ENCODE peak calls at places on chromosome 2, in nine cellular contexts. One of them, this sample, is unnamed.

GRCh38 chr2:62056341-62056740 is 139.6 kb upstream of the B3GNT2 start:
- DNase-seq in MG63: no peak
- DNase-seq in NCI-H2081: no peak
- DNase-seq in GM23248: no peak
- DNase-seq in HFFc6: no peak
- DNase-seq in NCI-H1417: no peak
- DNase-seq in transverse colon: no peak
- DNase-seq in suprapubic skin: no peak
- DNase-seq in right atrium auricular region: no peak
- DNase-seq in this sample: no peak

GRCh38 chr2:36568533-36569246 is 29.3 kb downstream of the FEZ2 start:
- DNase-seq in transverse colon: no peak
- DNase-seq in right atrium auricular region: no peak
- DNase-seq in MG63: peak
- DNase-seq in suprapubic skin: no peak
- DNase-seq in NCI-H2081: no peak
- DNase-seq in NCI-H1417: no peak
- DNase-seq in GM23248: peak
- DNase-seq in HFFc6: peak
- DNase-seq in this sample: no peak

GRCh38 chr2:138507267-138507666 is 5.7 kb downstream of the SPOPL start:
- DNase-seq in NCI-H1417: peak
- DNase-seq in transverse colon: no peak
- DNase-seq in right atrium auricular region: no peak
- DNase-seq in MG63: no peak
- DNase-seq in suprapubic skin: no peak
- DNase-seq in HFFc6: no peak
- DNase-seq in GM23248: no peak
- DNase-seq in NCI-H2081: peak
- DNase-seq in this sample: no peak

GRCh38 chr2:55311444-55311870 is 42.4 kb upstream of the MTIF2 start:
- DNase-seq in right atrium auricular region: no peak
- DNase-seq in NCI-H1417: no peak
- DNase-seq in transverse colon: no peak
- DNase-seq in NCI-H2081: no peak
- DNase-seq in suprapubic skin: no peak
- DNase-seq in HFFc6: peak
- DNase-seq in GM23248: peak
- DNase-seq in MG63: peak
- DNase-seq in this sample: peak

GRCh38 chr2:112821682-112822081 is 14.9 kb downstream of the IL1B start:
- DNase-seq in MG63: no peak
- DNase-seq in GM23248: no peak
- DNase-seq in HFFc6: no peak
- DNase-seq in right atrium auricular region: no peak
- DNase-seq in NCI-H2081: no peak
- DNase-seq in transverse colon: no peak
- DNase-seq in suprapubic skin: no peak
- DNase-seq in NCI-H1417: no peak
- DNase-seq in this sample: no peak

GRCh38 chr2:181745796-181746540 is 65.7 kb upstream of the NEUROD1 start:
- DNase-seq in MG63: no peak
- DNase-seq in NCI-H1417: no peak
- DNase-seq in GM23248: no peak
- DNase-seq in right atrium auricular region: no peak
- DNase-seq in transverse colon: no peak
- DNase-seq in suprapubic skin: no peak
- DNase-seq in NCI-H2081: no peak
- DNase-seq in HFFc6: no peak
- DNase-seq in this sample: no peak

GRCh38 chr2:8076453-8077284 is 605.2 kb upstream of the ID2 start:
- DNase-seq in HFFc6: no peak
- DNase-seq in NCI-H1417: no peak
- DNase-seq in suprapubic skin: no peak
- DNase-seq in GM23248: no peak
- DNase-seq in right atrium auricular region: no peak
- DNase-seq in transverse colon: no peak
- DNase-seq in MG63: no peak
- DNase-seq in NCI-H2081: no peak
- DNase-seq in this sample: no peak

GRCh38 chr2:105496271-105496670 is 97.4 kb upstream of the FHL2 start:
- DNase-seq in NCI-H2081: no peak
- DNase-seq in suprapubic skin: no peak
- DNase-seq in MG63: no peak
- DNase-seq in right atrium auricular region: no peak
- DNase-seq in transverse colon: no peak
- DNase-seq in GM23248: no peak
- DNase-seq in HFFc6: no peak
- DNase-seq in NCI-H1417: no peak
- DNase-seq in this sample: no peak

GRCh38 chr2:50856112-50856511 is 175.8 kb downstream of the NRXN1 start:
- DNase-seq in NCI-H2081: no peak
- DNase-seq in right atrium auricular region: no peak
- DNase-seq in GM23248: no peak
- DNase-seq in NCI-H1417: no peak
- DNase-seq in suprapubic skin: no peak
- DNase-seq in HFFc6: no peak
- DNase-seq in MG63: no peak
- DNase-seq in transverse colon: no peak
- DNase-seq in this sample: no peak

GRCh38 chr2:174492963-174493431 is 6.2 kb upstream of the GPR155 start:
- DNase-seq in GM23248: no peak
- DNase-seq in right atrium auricular region: no peak
- DNase-seq in suprapubic skin: no peak
- DNase-seq in MG63: no peak
- DNase-seq in NCI-H1417: no peak
- DNase-seq in HFFc6: no peak
- DNase-seq in transverse colon: peak
- DNase-seq in NCI-H2081: no peak
- DNase-seq in this sample: peak

GRCh38 chr2:224158061-224158460 is 119.0 kb upstream of the SERPINE2 start:
- DNase-seq in NCI-H1417: no peak
- DNase-seq in transverse colon: no peak
- DNase-seq in GM23248: no peak
- DNase-seq in NCI-H2081: no peak
- DNase-seq in right atrium auricular region: no peak
- DNase-seq in HFFc6: no peak
- DNase-seq in suprapubic skin: no peak
- DNase-seq in MG63: no peak
- DNase-seq in this sample: no peak

GRCh38 chr2:107068502-107068901 is 182.5 kb upstream of the ST6GAL2 start:
- DNase-seq in NCI-H2081: no peak
- DNase-seq in GM23248: no peak
- DNase-seq in transverse colon: no peak
- DNase-seq in MG63: no peak
- DNase-seq in HFFc6: no peak
- DNase-seq in suprapubic skin: no peak
- DNase-seq in NCI-H1417: no peak
- DNase-seq in right atrium auricular region: no peak
- DNase-seq in this sample: no peak

GRCh38 chr2:28649481-28650260 is 102.0 kb upstream of the PPP1CB start:
- DNase-seq in HFFc6: peak
- DNase-seq in transverse colon: no peak
- DNase-seq in NCI-H1417: peak
- DNase-seq in MG63: peak
- DNase-seq in GM23248: peak
- DNase-seq in suprapubic skin: no peak
- DNase-seq in right atrium auricular region: no peak
- DNase-seq in NCI-H2081: peak
- DNase-seq in this sample: peak

GRCh38 chr2:176414641-176415040 is 145.4 kb downstream of the MTX2 start:
- DNase-seq in transverse colon: no peak
- DNase-seq in right atrium auricular region: no peak
- DNase-seq in NCI-H2081: no peak
- DNase-seq in HFFc6: no peak
- DNase-seq in GM23248: peak
- DNase-seq in suprapubic skin: no peak
- DNase-seq in NCI-H1417: no peak
- DNase-seq in MG63: no peak
- DNase-seq in this sample: no peak

GRCh38 chr2:8553643-8554042 is 128.2 kb upstream of the ID2 start:
- DNase-seq in HFFc6: no peak
- DNase-seq in NCI-H1417: no peak
- DNase-seq in transverse colon: no peak
- DNase-seq in suprapubic skin: no peak
- DNase-seq in NCI-H2081: no peak
- DNase-seq in GM23248: no peak
- DNase-seq in right atrium auricular region: no peak
- DNase-seq in MG63: no peak
- DNase-seq in this sample: no peak

GRCh38 chr2:134504586-134505336 is 214.0 kb downstream of the TMEM163 start:
- DNase-seq in HFFc6: no peak
- DNase-seq in NCI-H1417: no peak
- DNase-seq in MG63: no peak
- DNase-seq in transverse colon: no peak
- DNase-seq in right atrium auricular region: no peak
- DNase-seq in suprapubic skin: peak
- DNase-seq in GM23248: no peak
- DNase-seq in NCI-H2081: no peak
- DNase-seq in this sample: no peak

GRCh38 chr2:46878240-46878877 is 37.2 kb downstream of the MCFD2 start:
- DNase-seq in GM23248: no peak
- DNase-seq in NCI-H1417: no peak
- DNase-seq in right atrium auricular region: no peak
- DNase-seq in suprapubic skin: peak
- DNase-seq in MG63: no peak
- DNase-seq in transverse colon: no peak
- DNase-seq in HFFc6: no peak
- DNase-seq in NCI-H2081: no peak
- DNase-seq in this sample: no peak

GRCh38 chr2:114550895-114551793 is 108.7 kb downstream of the DPP10 start:
- DNase-seq in suprapubic skin: no peak
- DNase-seq in NCI-H2081: peak
- DNase-seq in transverse colon: peak
- DNase-seq in HFFc6: peak
- DNase-seq in right atrium auricular region: peak
- DNase-seq in NCI-H1417: peak
- DNase-seq in GM23248: peak
- DNase-seq in MG63: peak
- DNase-seq in this sample: no peak

GRCh38 chr2:230137902-230138539 is 69.3 kb upstream of the SLC16A14 start:
- DNase-seq in NCI-H1417: no peak
- DNase-seq in right atrium auricular region: no peak
- DNase-seq in HFFc6: peak
- DNase-seq in suprapubic skin: no peak
- DNase-seq in NCI-H2081: no peak
- DNase-seq in transverse colon: no peak
- DNase-seq in MG63: peak
- DNase-seq in GM23248: no peak
- DNase-seq in this sample: no peak

GRCh38 chr2:28821295-28821958 is 10.8 kb downstream of the SPDYA start:
- DNase-seq in transverse colon: peak
- DNase-seq in HFFc6: peak
- DNase-seq in GM23248: peak
- DNase-seq in suprapubic skin: no peak
- DNase-seq in NCI-H2081: peak
- DNase-seq in NCI-H1417: peak
- DNase-seq in right atrium auricular region: no peak
- DNase-seq in MG63: peak
- DNase-seq in this sample: peak

GRCh38 chr2:9273496-9273895 is 66.9 kb downstream of the ASAP2 start:
- DNase-seq in HFFc6: no peak
- DNase-seq in GM23248: no peak
- DNase-seq in NCI-H1417: no peak
- DNase-seq in transverse colon: no peak
- DNase-seq in MG63: peak
- DNase-seq in right atrium auricular region: no peak
- DNase-seq in NCI-H2081: no peak
- DNase-seq in suprapubic skin: no peak
- DNase-seq in this sample: no peak

GRCh38 chr2:3654031-3654430 is 4.0 kb upstream of the ALLC start:
- DNase-seq in transverse colon: no peak
- DNase-seq in suprapubic skin: no peak
- DNase-seq in MG63: no peak
- DNase-seq in GM23248: no peak
- DNase-seq in HFFc6: no peak
- DNase-seq in NCI-H2081: no peak
- DNase-seq in NCI-H1417: no peak
- DNase-seq in right atrium auricular region: no peak
- DNase-seq in this sample: no peak

GRCh38 chr2:161090401-161090800 is 69.8 kb upstream of the TANK start:
- DNase-seq in MG63: no peak
- DNase-seq in GM23248: no peak
- DNase-seq in NCI-H2081: no peak
- DNase-seq in transverse colon: peak
- DNase-seq in suprapubic skin: no peak
- DNase-seq in right atrium auricular region: no peak
- DNase-seq in HFFc6: no peak
- DNase-seq in NCI-H1417: no peak
- DNase-seq in this sample: no peak

GRCh38 chr2:47119001-47119400 is 36.1 kb downstream of the STPG4 start:
- DNase-seq in NCI-H1417: no peak
- DNase-seq in suprapubic skin: no peak
- DNase-seq in MG63: peak
- DNase-seq in GM23248: peak
- DNase-seq in transverse colon: no peak
- DNase-seq in NCI-H2081: no peak
- DNase-seq in HFFc6: peak
- DNase-seq in right atrium auricular region: no peak
- DNase-seq in this sample: no peak

GRCh38 chr2:134327367-134327766 is 73.5 kb downstream of the MGAT5 start:
- DNase-seq in right atrium auricular region: no peak
- DNase-seq in transverse colon: no peak
- DNase-seq in suprapubic skin: no peak
- DNase-seq in GM23248: peak
- DNase-seq in MG63: no peak
- DNase-seq in NCI-H1417: no peak
- DNase-seq in NCI-H2081: no peak
- DNase-seq in HFFc6: no peak
- DNase-seq in this sample: no peak

GRCh38 chr2:96110621-96111256 is 5.6 kb downstream of the ADRA2B start:
- DNase-seq in GM23248: no peak
- DNase-seq in transverse colon: no peak
- DNase-seq in right atrium auricular region: no peak
- DNase-seq in MG63: no peak
- DNase-seq in HFFc6: no peak
- DNase-seq in suprapubic skin: no peak
- DNase-seq in NCI-H2081: no peak
- DNase-seq in NCI-H1417: no peak
- DNase-seq in this sample: no peak

GRCh38 chr2:239596298-239596697 is 195.5 kb upstream of the HDAC4 start:
- DNase-seq in GM23248: no peak
- DNase-seq in suprapubic skin: peak
- DNase-seq in NCI-H2081: no peak
- DNase-seq in right atrium auricular region: no peak
- DNase-seq in transverse colon: no peak
- DNase-seq in HFFc6: no peak
- DNase-seq in MG63: no peak
- DNase-seq in NCI-H1417: no peak
- DNase-seq in this sample: no peak

GRCh38 chr2:143132360-143132759 is 3.1 kb downstream of the ARHGAP15 start:
- DNase-seq in GM23248: no peak
- DNase-seq in right atrium auricular region: no peak
- DNase-seq in suprapubic skin: no peak
- DNase-seq in MG63: no peak
- DNase-seq in NCI-H1417: no peak
- DNase-seq in NCI-H2081: no peak
- DNase-seq in HFFc6: no peak
- DNase-seq in transverse colon: no peak
- DNase-seq in this sample: no peak

GRCh38 chr2:200405599-200406298 is 99.3 kb downstream of the SPATS2L start:
- DNase-seq in NCI-H1417: peak
- DNase-seq in NCI-H2081: peak
- DNase-seq in transverse colon: peak
- DNase-seq in HFFc6: peak
- DNase-seq in MG63: peak
- DNase-seq in GM23248: peak
- DNase-seq in suprapubic skin: no peak
- DNase-seq in right atrium auricular region: no peak
- DNase-seq in this sample: no peak

GRCh38 chr2:17979707-17980106 is 101.2 kb downstream of the KCNS3 start:
- DNase-seq in HFFc6: peak
- DNase-seq in GM23248: peak
- DNase-seq in suprapubic skin: no peak
- DNase-seq in MG63: peak
- DNase-seq in NCI-H1417: no peak
- DNase-seq in transverse colon: no peak
- DNase-seq in NCI-H2081: no peak
- DNase-seq in right atrium auricular region: no peak
- DNase-seq in this sample: no peak

GRCh38 chr2:109428281-109428680 is 185.5 kb downstream of the SEPTIN10 start:
- DNase-seq in GM23248: no peak
- DNase-seq in right atrium auricular region: no peak
- DNase-seq in suprapubic skin: no peak
- DNase-seq in MG63: no peak
- DNase-seq in transverse colon: no peak
- DNase-seq in HFFc6: no peak
- DNase-seq in NCI-H1417: no peak
- DNase-seq in NCI-H2081: no peak
- DNase-seq in this sample: no peak